ENCODE peak calls at places on chromosomes 4 and X, in ten cellular contexts. One of them, this sample, is unnamed.

GRCh38 chrX:101452051-101452450 is 33.2 kb upstream of the ARMCX4 start:
- DNase-seq in HepG2: no peak
- DNase-seq in right lobe of liver: no peak
- DNase-seq in colonic mucosa: no peak
- DNase-seq in pancreas: no peak
- DNase-seq in astrocyte: no peak
- DNase-seq in lung: no peak
- DNase-seq in cardiac muscle cell: no peak
- DNase-seq in IMR-90: no peak
- DNase-seq in A673: no peak
- DNase-seq in this sample: no peak

GRCh38 chr4:3868146-3868840 is 102.1 kb downstream of the ADRA2C start:
- DNase-seq in A673: no peak
- DNase-seq in pancreas: no peak
- DNase-seq in cardiac muscle cell: no peak
- DNase-seq in colonic mucosa: no peak
- DNase-seq in lung: no peak
- DNase-seq in right lobe of liver: no peak
- DNase-seq in astrocyte: no peak
- DNase-seq in HepG2: no peak
- DNase-seq in IMR-90: peak; percentile 20
- DNase-seq in this sample: no peak

GRCh38 chr4:86220137-86220536 is 139.7 kb downstream of the MAPK10 start:
- DNase-seq in HepG2: no peak
- DNase-seq in cardiac muscle cell: peak; percentile 68
- DNase-seq in right lobe of liver: no peak
- DNase-seq in lung: no peak
- DNase-seq in pancreas: no peak
- DNase-seq in A673: no peak
- DNase-seq in astrocyte: peak; percentile 56
- DNase-seq in colonic mucosa: no peak
- DNase-seq in IMR-90: peak; percentile 43
- DNase-seq in this sample: no peak

GRCh38 chr4:126168484-126168883 is 853.7 kb downstream of the FAT4 start:
- DNase-seq in right lobe of liver: no peak
- DNase-seq in lung: no peak
- DNase-seq in HepG2: no peak
- DNase-seq in cardiac muscle cell: no peak
- DNase-seq in pancreas: no peak
- DNase-seq in IMR-90: no peak
- DNase-seq in A673: no peak
- DNase-seq in astrocyte: no peak
- DNase-seq in colonic mucosa: no peak
- DNase-seq in this sample: no peak

GRCh38 chr4:81040175-81040659 is 9.7 kb downstream of the BMP3 start:
- DNase-seq in astrocyte: peak; percentile 6
- DNase-seq in HepG2: no peak
- DNase-seq in lung: no peak
- DNase-seq in colonic mucosa: no peak
- DNase-seq in A673: peak; percentile 16
- DNase-seq in right lobe of liver: no peak
- DNase-seq in cardiac muscle cell: peak; percentile 55
- DNase-seq in IMR-90: peak; percentile 35
- DNase-seq in pancreas: no peak
- DNase-seq in this sample: no peak

GRCh38 chrX:12379666-12380065 is 241.4 kb downstream of the FRMPD4 start:
- DNase-seq in A673: no peak
- DNase-seq in right lobe of liver: no peak
- DNase-seq in colonic mucosa: no peak
- DNase-seq in cardiac muscle cell: no peak
- DNase-seq in lung: no peak
- DNase-seq in pancreas: no peak
- DNase-seq in IMR-90: no peak
- DNase-seq in astrocyte: no peak
- DNase-seq in HepG2: no peak
- DNase-seq in this sample: no peak

GRCh38 chrX:118571829-118572228 is 76.2 kb downstream of the DOCK11 start:
- DNase-seq in A673: no peak
- DNase-seq in IMR-90: no peak
- DNase-seq in cardiac muscle cell: peak; percentile 69
- DNase-seq in colonic mucosa: no peak
- DNase-seq in pancreas: no peak
- DNase-seq in astrocyte: no peak
- DNase-seq in HepG2: peak; percentile 1
- DNase-seq in lung: no peak
- DNase-seq in right lobe of liver: no peak
- DNase-seq in this sample: no peak

GRCh38 chr4:78767350-78767749 is 8.8 kb upstream of the BMP2K start:
- DNase-seq in IMR-90: no peak
- DNase-seq in right lobe of liver: no peak
- DNase-seq in colonic mucosa: no peak
- DNase-seq in lung: no peak
- DNase-seq in A673: no peak
- DNase-seq in cardiac muscle cell: no peak
- DNase-seq in HepG2: no peak
- DNase-seq in pancreas: no peak
- DNase-seq in astrocyte: no peak
- DNase-seq in this sample: no peak

DNA sequence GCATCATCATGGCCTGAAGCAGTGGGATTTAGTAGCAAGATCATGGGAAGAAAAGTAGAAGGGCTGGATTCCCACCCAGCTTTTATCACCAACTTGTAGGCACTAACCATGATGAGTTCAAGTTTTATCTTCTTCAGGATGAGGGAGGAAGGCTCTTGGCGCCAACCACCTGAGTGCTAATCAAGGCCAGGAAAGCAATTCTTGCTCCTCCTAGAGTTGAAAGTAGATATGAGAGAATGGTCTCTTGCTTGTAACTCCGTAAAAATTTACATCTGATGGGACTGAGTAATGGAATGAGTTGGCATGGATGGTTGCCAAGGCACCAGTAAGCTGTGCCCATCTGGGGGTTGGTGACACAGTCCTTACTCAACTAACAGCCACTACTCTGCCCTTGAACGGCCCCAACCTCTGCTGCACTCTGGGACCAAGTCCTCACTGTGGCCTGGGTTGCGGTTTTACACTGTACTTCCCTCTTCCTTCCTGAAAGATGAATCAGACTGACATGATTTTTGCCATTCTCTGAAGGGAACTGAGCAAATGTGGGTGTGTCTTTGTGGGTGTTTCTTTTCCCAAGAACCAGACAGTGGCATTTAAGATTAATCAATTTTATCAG is 39.4 kb upstream of the NDP start:
- DNase-seq in colonic mucosa: no peak
- DNase-seq in astrocyte: peak; percentile 82
- DNase-seq in IMR-90: peak; percentile 41
- DNase-seq in lung: peak; percentile 39
- DNase-seq in A673: no peak
- DNase-seq in HepG2: no peak
- DNase-seq in pancreas: no peak
- DNase-seq in cardiac muscle cell: peak; percentile 50
- DNase-seq in right lobe of liver: peak; percentile 27
- DNase-seq in this sample: peak; percentile 11
- H3K27ac ChIP-seq in colonic mucosa: no peak overlapping the region
- H3K27ac ChIP-seq in astrocyte: peak overlapping the region; percentile 37
- H3K27ac ChIP-seq in IMR-90: no peak overlapping the region
- H3K27ac ChIP-seq in lung: no peak overlapping the region
- H3K27ac ChIP-seq in A673: no peak overlapping the region
- H3K27ac ChIP-seq in HepG2: no peak overlapping the region
- H3K27ac ChIP-seq in pancreas: no peak overlapping the region
- H3K27ac ChIP-seq in cardiac muscle cell: no peak overlapping the region
- H3K27ac ChIP-seq in right lobe of liver: no peak overlapping the region
- H3K27ac ChIP-seq in this sample: no peak overlapping the region

GRCh38 chr4:169659736-169660670 is 39.6 kb downstream of the CLCN3 start:
- DNase-seq in colonic mucosa: peak; percentile 84
- DNase-seq in lung: peak; percentile 74
- DNase-seq in astrocyte: peak; percentile 99
- DNase-seq in cardiac muscle cell: peak; percentile 99
- DNase-seq in HepG2: peak; percentile 91
- DNase-seq in right lobe of liver: peak; percentile 41
- DNase-seq in A673: peak; percentile 98
- DNase-seq in pancreas: no peak
- DNase-seq in IMR-90: peak; percentile 99
- DNase-seq in this sample: peak; percentile 53

GRCh38 chr4:169662226-169662625 is 41.8 kb downstream of the CLCN3 start:
- DNase-seq in cardiac muscle cell: no peak
- DNase-seq in IMR-90: no peak
- DNase-seq in colonic mucosa: no peak
- DNase-seq in HepG2: no peak
- DNase-seq in astrocyte: no peak
- DNase-seq in pancreas: no peak
- DNase-seq in A673: no peak
- DNase-seq in right lobe of liver: no peak
- DNase-seq in lung: no peak
- DNase-seq in this sample: no peak

GRCh38 chr4:169658970-169659735 is 38.8 kb downstream of the CLCN3 start:
- DNase-seq in cardiac muscle cell: no peak
- DNase-seq in HepG2: no peak
- DNase-seq in IMR-90: no peak
- DNase-seq in lung: no peak
- DNase-seq in A673: no peak
- DNase-seq in astrocyte: no peak
- DNase-seq in right lobe of liver: no peak
- DNase-seq in colonic mucosa: no peak
- DNase-seq in pancreas: no peak
- DNase-seq in this sample: no peak

GRCh38 chr4:169663402-169663801 is 43.0 kb downstream of the CLCN3 start:
- DNase-seq in right lobe of liver: no peak
- DNase-seq in cardiac muscle cell: no peak
- DNase-seq in astrocyte: no peak
- DNase-seq in lung: no peak
- DNase-seq in pancreas: no peak
- DNase-seq in HepG2: no peak
- DNase-seq in colonic mucosa: no peak
- DNase-seq in A673: no peak
- DNase-seq in IMR-90: no peak
- DNase-seq in this sample: no peak

DNA sequence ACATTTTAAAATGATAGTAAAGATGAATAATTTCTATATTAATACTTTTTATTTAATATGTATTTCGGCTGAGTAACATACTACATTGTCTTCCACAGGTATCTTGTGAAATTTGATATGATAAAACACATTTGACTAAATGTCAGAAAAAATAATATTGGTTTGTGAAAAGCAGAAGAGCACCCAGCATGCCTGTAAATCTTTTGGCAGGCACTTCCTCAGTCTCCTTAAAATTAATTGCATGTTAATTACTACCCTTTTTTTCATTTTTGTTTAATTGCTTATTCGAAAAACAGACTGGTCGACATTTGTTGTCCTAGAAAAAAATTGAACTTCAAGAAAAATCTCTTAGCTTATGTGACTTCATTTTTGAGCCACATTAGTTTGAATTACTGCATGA is 40.6 kb downstream of the CLCN3 start:
- DNase-seq in astrocyte: no peak
- DNase-seq in right lobe of liver: no peak
- DNase-seq in A673: no peak
- DNase-seq in pancreas: no peak
- DNase-seq in cardiac muscle cell: no peak
- DNase-seq in IMR-90: no peak
- DNase-seq in lung: no peak
- DNase-seq in HepG2: no peak
- DNase-seq in colonic mucosa: no peak
- DNase-seq in this sample: no peak
- H3K4me1 ChIP-seq in astrocyte: peaks cover 21% of the 10 kb centered on the region
- H3K4me1 ChIP-seq in right lobe of liver: peaks cover 5% of the 10 kb centered on the region
- H3K4me1 ChIP-seq in A673: peaks cover 49% of the 10 kb centered on the region
- H3K4me1 ChIP-seq in pancreas: peaks cover 69% of the 10 kb centered on the region
- H3K4me1 ChIP-seq in cardiac muscle cell: peaks cover 51% of the 10 kb centered on the region
- H3K4me1 ChIP-seq in IMR-90: peaks cover 2% of the 10 kb centered on the region
- H3K4me1 ChIP-seq in lung: peaks cover 7% of the 10 kb centered on the region
- H3K4me1 ChIP-seq in HepG2: peaks cover 50% of the 10 kb centered on the region
- H3K4me1 ChIP-seq in colonic mucosa: no peaks in the 10 kb centered on the region
- H3K4me1 ChIP-seq in this sample: peaks cover 29% of the 10 kb centered on the region

GRCh38 chr4:41976775-41977516 is 4.6 kb upstream of the DCAF4L1 start:
- DNase-seq in colonic mucosa: no peak
- DNase-seq in A673: no peak
- DNase-seq in cardiac muscle cell: no peak
- DNase-seq in lung: no peak
- DNase-seq in IMR-90: peak; percentile 2
- DNase-seq in right lobe of liver: no peak
- DNase-seq in pancreas: no peak
- DNase-seq in HepG2: no peak
- DNase-seq in astrocyte: no peak
- DNase-seq in this sample: no peak

GRCh38 chr4:41969666-41970065 is 11.9 kb upstream of the DCAF4L1 start:
- DNase-seq in astrocyte: no peak
- DNase-seq in cardiac muscle cell: no peak
- DNase-seq in right lobe of liver: no peak
- DNase-seq in lung: no peak
- DNase-seq in A673: no peak
- DNase-seq in HepG2: no peak
- DNase-seq in IMR-90: no peak
- DNase-seq in colonic mucosa: no peak
- DNase-seq in pancreas: no peak
- DNase-seq in this sample: no peak

GRCh38 chr4:41977709-41978108 is 3.8 kb upstream of the DCAF4L1 start:
- DNase-seq in IMR-90: peak; percentile 57
- DNase-seq in HepG2: no peak
- DNase-seq in astrocyte: peak; percentile 18
- DNase-seq in lung: no peak
- DNase-seq in pancreas: no peak
- DNase-seq in right lobe of liver: no peak
- DNase-seq in cardiac muscle cell: peak; percentile 29
- DNase-seq in colonic mucosa: no peak
- DNase-seq in A673: no peak
- DNase-seq in this sample: no peak

GRCh38 chr4:41975341-41975740 is 6.2 kb upstream of the DCAF4L1 start:
- DNase-seq in HepG2: no peak
- DNase-seq in pancreas: no peak
- DNase-seq in colonic mucosa: no peak
- DNase-seq in IMR-90: no peak
- DNase-seq in cardiac muscle cell: no peak
- DNase-seq in A673: no peak
- DNase-seq in lung: no peak
- DNase-seq in right lobe of liver: no peak
- DNase-seq in astrocyte: no peak
- DNase-seq in this sample: no peak
- TF ChIP-seq CTCF in HepG2: no peak
- TF ChIP-seq CTCF in pancreas: no peak
- TF ChIP-seq CTCF in colonic mucosa: no peak
- TF ChIP-seq CTCF in IMR-90: no peak
- TF ChIP-seq CTCF in cardiac muscle cell: no peak
- TF ChIP-seq CTCF in A673: no peak
- TF ChIP-seq CTCF in lung: no peak
- TF ChIP-seq CTCF in right lobe of liver: no peak
- TF ChIP-seq CTCF in astrocyte: no peak
- TF ChIP-seq CTCF in this sample: no peak

DNA sequence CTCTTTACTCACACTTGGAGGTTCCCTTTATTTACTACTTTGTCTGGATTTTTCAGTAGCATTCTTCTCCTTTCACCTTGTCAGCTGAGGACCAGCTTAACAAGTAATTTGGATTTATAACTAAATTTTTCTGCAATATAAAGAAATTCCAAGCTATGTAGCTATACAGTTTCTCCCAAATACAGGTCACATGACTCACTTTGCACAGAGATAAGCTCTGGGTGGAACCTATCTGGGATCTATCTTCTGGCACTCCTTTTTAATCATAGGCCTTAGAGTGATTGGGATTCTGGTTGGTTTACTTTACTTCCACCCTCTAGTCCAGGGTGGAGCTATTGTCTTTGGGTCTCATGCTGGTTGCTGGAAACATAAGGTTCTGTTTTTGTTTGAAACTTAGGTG is 34.9 kb upstream of the STK26 start:
- DNase-seq in astrocyte: no peak
- DNase-seq in cardiac muscle cell: no peak
- DNase-seq in pancreas: no peak
- DNase-seq in IMR-90: no peak
- DNase-seq in colonic mucosa: no peak
- DNase-seq in HepG2: no peak
- DNase-seq in lung: no peak
- DNase-seq in A673: no peak
- DNase-seq in right lobe of liver: no peak
- DNase-seq in this sample: no peak
- H3K27ac ChIP-seq in astrocyte: no peak overlapping the region
- H3K27ac ChIP-seq in cardiac muscle cell: no peak overlapping the region
- H3K27ac ChIP-seq in pancreas: no peak overlapping the region
- H3K27ac ChIP-seq in IMR-90: no peak overlapping the region
- H3K27ac ChIP-seq in colonic mucosa: no peak overlapping the region
- H3K27ac ChIP-seq in HepG2: no peak overlapping the region
- H3K27ac ChIP-seq in lung: no peak overlapping the region
- H3K27ac ChIP-seq in A673: no peak overlapping the region
- H3K27ac ChIP-seq in right lobe of liver: no peak overlapping the region
- H3K27ac ChIP-seq in this sample: no peak overlapping the region

This sample was measured in CD8-positive, alpha-beta T cell.